ENCODE peak calls at places on chromosomes 5 and 9, in seven cellular contexts. One of them, this sample, is unnamed.

GRCh38 chr5:79552984-79553383 is 39.0 kb upstream of the HOMER1 start:
- DNase-seq in GM06990: no peak
- DNase-seq in AG08396: no peak
- DNase-seq in left cardiac atrium: no peak
- DNase-seq in NCI-H510A: no peak
- DNase-seq in activated naive CD4-positive, alpha-beta T cell: no peak
- DNase-seq in globus pallidus: no peak
- DNase-seq in this sample: no peak

GRCh38 chr9:133099726-133100517 is 21.1 kb downstream of the RALGDS start:
- DNase-seq in GM06990: no peak
- DNase-seq in AG08396: no peak
- DNase-seq in left cardiac atrium: no peak
- DNase-seq in NCI-H510A: no peak
- DNase-seq in activated naive CD4-positive, alpha-beta T cell: no peak
- DNase-seq in globus pallidus: no peak
- DNase-seq in this sample: no peak

GRCh38 chr5:102453716-102454115 is 45.1 kb downstream of the SLCO6A1 start:
- DNase-seq in GM06990: no peak
- DNase-seq in AG08396: no peak
- DNase-seq in left cardiac atrium: no peak
- DNase-seq in NCI-H510A: no peak
- DNase-seq in activated naive CD4-positive, alpha-beta T cell: no peak
- DNase-seq in globus pallidus: no peak
- DNase-seq in this sample: no peak

GRCh38 chr9:120443489-120443888 is 136.5 kb downstream of the CDK5RAP2 start:
- DNase-seq in GM06990: no peak
- DNase-seq in AG08396: peak; percentile 63
- DNase-seq in left cardiac atrium: no peak
- DNase-seq in NCI-H510A: no peak
- DNase-seq in activated naive CD4-positive, alpha-beta T cell: no peak
- DNase-seq in globus pallidus: no peak
- DNase-seq in this sample: no peak

GRCh38 chr9:70557665-70558419 is 143.4 kb upstream of the KLF9 start:
- DNase-seq in GM06990: peak; percentile 5
- DNase-seq in AG08396: no peak
- DNase-seq in left cardiac atrium: no peak
- DNase-seq in NCI-H510A: no peak
- DNase-seq in activated naive CD4-positive, alpha-beta T cell: no peak
- DNase-seq in globus pallidus: peak; percentile 31
- DNase-seq in this sample: no peak

GRCh38 chr9:13267743-13268142 is 11.7 kb downstream of the MPDZ start:
- DNase-seq in GM06990: no peak
- DNase-seq in AG08396: peak; percentile 40
- DNase-seq in left cardiac atrium: no peak
- DNase-seq in NCI-H510A: no peak
- DNase-seq in activated naive CD4-positive, alpha-beta T cell: no peak
- DNase-seq in globus pallidus: no peak
- DNase-seq in this sample: no peak

GRCh38 chr5:10333154-10334006 is 20.1 kb upstream of the MARCHF6 start:
- DNase-seq in GM06990: peak; percentile 26
- DNase-seq in AG08396: peak; percentile 73
- DNase-seq in left cardiac atrium: peak; percentile 57
- DNase-seq in NCI-H510A: no peak
- DNase-seq in activated naive CD4-positive, alpha-beta T cell: no peak
- DNase-seq in globus pallidus: no peak
- DNase-seq in this sample: peak; percentile 26

GRCh38 chr5:137234973-137235943 is 263.9 kb downstream of the SPOCK1 start:
- DNase-seq in GM06990: no peak
- DNase-seq in AG08396: no peak
- DNase-seq in left cardiac atrium: no peak
- DNase-seq in NCI-H510A: no peak
- DNase-seq in activated naive CD4-positive, alpha-beta T cell: no peak
- DNase-seq in globus pallidus: no peak
- DNase-seq in this sample: no peak

GRCh38 chr5:142290574-142291299 is 34.1 kb downstream of the SPRY4 start:
- DNase-seq in GM06990: no peak
- DNase-seq in AG08396: no peak
- DNase-seq in left cardiac atrium: no peak
- DNase-seq in NCI-H510A: peak; percentile 29
- DNase-seq in activated naive CD4-positive, alpha-beta T cell: no peak
- DNase-seq in globus pallidus: no peak
- DNase-seq in this sample: no peak

GRCh38 chr5:151026674-151027073 is 6.3 kb downstream of the GPX3 start:
- DNase-seq in GM06990: no peak
- DNase-seq in AG08396: no peak
- DNase-seq in left cardiac atrium: peak; percentile 60
- DNase-seq in NCI-H510A: no peak
- DNase-seq in activated naive CD4-positive, alpha-beta T cell: no peak
- DNase-seq in globus pallidus: no peak
- DNase-seq in this sample: no peak

GRCh38 chr9:84667571-84668203 is 1.8 kb upstream of the NTRK2 start:
- DNase-seq in GM06990: peak; percentile 28
- DNase-seq in AG08396: peak; percentile 54
- DNase-seq in left cardiac atrium: peak; percentile 34
- DNase-seq in NCI-H510A: no peak
- DNase-seq in activated naive CD4-positive, alpha-beta T cell: no peak
- DNase-seq in globus pallidus: peak; percentile 56
- DNase-seq in this sample: no peak

GRCh38 chr5:65760504-65761275 is 38.7 kb downstream of the NLN start:
- DNase-seq in GM06990: no peak
- DNase-seq in AG08396: no peak
- DNase-seq in left cardiac atrium: peak; percentile 27
- DNase-seq in NCI-H510A: no peak
- DNase-seq in activated naive CD4-positive, alpha-beta T cell: no peak
- DNase-seq in globus pallidus: peak; percentile 90
- DNase-seq in this sample: peak; percentile 14

GRCh38 chr9:96172797-96173196 is 129.2 kb downstream of the HSD17B3 start:
- DNase-seq in GM06990: no peak
- DNase-seq in AG08396: no peak
- DNase-seq in left cardiac atrium: no peak
- DNase-seq in NCI-H510A: no peak
- DNase-seq in activated naive CD4-positive, alpha-beta T cell: no peak
- DNase-seq in globus pallidus: no peak
- DNase-seq in this sample: no peak

GRCh38 chr5:154647760-154648143 is 107.4 kb upstream of the LARP1 start:
- DNase-seq in GM06990: no peak
- DNase-seq in AG08396: no peak
- DNase-seq in left cardiac atrium: no peak
- DNase-seq in NCI-H510A: no peak
- DNase-seq in activated naive CD4-positive, alpha-beta T cell: no peak
- DNase-seq in globus pallidus: no peak
- DNase-seq in this sample: no peak

GRCh38 chr9:4666042-4666699 is at the start of gene SPATA6L:
- DNase-seq in GM06990: peak; percentile 68
- DNase-seq in AG08396: peak; percentile 61
- DNase-seq in left cardiac atrium: peak; percentile 83
- DNase-seq in NCI-H510A: no peak
- DNase-seq in activated naive CD4-positive, alpha-beta T cell: peak; percentile 12
- DNase-seq in globus pallidus: peak; percentile 58
- DNase-seq in this sample: peak; percentile 46

GRCh38 chr9:122213589-122214413 is 15.0 kb downstream of the LHX6 start:
- DNase-seq in GM06990: peak; percentile 70
- DNase-seq in AG08396: no peak
- DNase-seq in left cardiac atrium: no peak
- DNase-seq in NCI-H510A: peak; percentile 46
- DNase-seq in activated naive CD4-positive, alpha-beta T cell: no peak
- DNase-seq in globus pallidus: no peak
- DNase-seq in this sample: peak; percentile 56

GRCh38 chr9:112093875-112094227 is 81.2 kb downstream of the SUSD1 start:
- DNase-seq in GM06990: no peak
- DNase-seq in AG08396: no peak
- DNase-seq in left cardiac atrium: no peak
- DNase-seq in NCI-H510A: no peak
- DNase-seq in activated naive CD4-positive, alpha-beta T cell: no peak
- DNase-seq in globus pallidus: no peak
- DNase-seq in this sample: no peak

GRCh38 chr5:172264814-172265213 is 18.8 kb downstream of the UBTD2 start:
- DNase-seq in GM06990: no peak
- DNase-seq in AG08396: no peak
- DNase-seq in left cardiac atrium: no peak
- DNase-seq in NCI-H510A: no peak
- DNase-seq in activated naive CD4-positive, alpha-beta T cell: no peak
- DNase-seq in globus pallidus: no peak
- DNase-seq in this sample: no peak

GRCh38 chr5:95901676-95902646 is 59.7 kb downstream of the ELL2 start:
- DNase-seq in GM06990: no peak
- DNase-seq in AG08396: no peak
- DNase-seq in left cardiac atrium: no peak
- DNase-seq in NCI-H510A: no peak
- DNase-seq in activated naive CD4-positive, alpha-beta T cell: no peak
- DNase-seq in globus pallidus: no peak
- DNase-seq in this sample: no peak

GRCh38 chr9:114691046-114691955 is 9.3 kb upstream of the TEX48 start:
- DNase-seq in GM06990: peak; percentile 62
- DNase-seq in AG08396: peak; percentile 80
- DNase-seq in left cardiac atrium: no peak
- DNase-seq in NCI-H510A: no peak
- DNase-seq in activated naive CD4-positive, alpha-beta T cell: peak; percentile 17
- DNase-seq in globus pallidus: no peak
- DNase-seq in this sample: peak; percentile 57

GRCh38 chr9:101362450-101362849 is 22.4 kb downstream of the BAAT start:
- DNase-seq in GM06990: no peak
- DNase-seq in AG08396: no peak
- DNase-seq in left cardiac atrium: no peak
- DNase-seq in NCI-H510A: no peak
- DNase-seq in activated naive CD4-positive, alpha-beta T cell: no peak
- DNase-seq in globus pallidus: no peak
- DNase-seq in this sample: no peak

GRCh38 chr9:133979124-133979920 is 12.8 kb downstream of the VAV2 start:
- DNase-seq in GM06990: peak; percentile 66
- DNase-seq in AG08396: peak; percentile 79
- DNase-seq in left cardiac atrium: peak; percentile 61
- DNase-seq in NCI-H510A: no peak
- DNase-seq in activated naive CD4-positive, alpha-beta T cell: no peak
- DNase-seq in globus pallidus: no peak
- DNase-seq in this sample: no peak

GRCh38 chr9:95937131-95937530 is 61.6 kb downstream of the ERCC6L2 start:
- DNase-seq in GM06990: no peak
- DNase-seq in AG08396: no peak
- DNase-seq in left cardiac atrium: no peak
- DNase-seq in NCI-H510A: no peak
- DNase-seq in activated naive CD4-positive, alpha-beta T cell: no peak
- DNase-seq in globus pallidus: no peak
- DNase-seq in this sample: no peak

GRCh38 chr5:14665949-14666741 is 1.6 kb downstream of the OTULIN start:
- DNase-seq in GM06990: peak; percentile 56
- DNase-seq in AG08396: peak; percentile 26
- DNase-seq in left cardiac atrium: no peak
- DNase-seq in NCI-H510A: peak; percentile 15
- DNase-seq in activated naive CD4-positive, alpha-beta T cell: peak; percentile 5
- DNase-seq in globus pallidus: no peak
- DNase-seq in this sample: peak; percentile 56

GRCh38 chr9:16689352-16689938 is 181.0 kb downstream of the BNC2 start:
- DNase-seq in GM06990: no peak
- DNase-seq in AG08396: no peak
- DNase-seq in left cardiac atrium: peak; percentile 61
- DNase-seq in NCI-H510A: no peak
- DNase-seq in activated naive CD4-positive, alpha-beta T cell: no peak
- DNase-seq in globus pallidus: no peak
- DNase-seq in this sample: no peak

GRCh38 chr9:126298319-126298801 is 28.3 kb upstream of the MVB12B start:
- DNase-seq in GM06990: no peak
- DNase-seq in AG08396: no peak
- DNase-seq in left cardiac atrium: no peak
- DNase-seq in NCI-H510A: no peak
- DNase-seq in activated naive CD4-positive, alpha-beta T cell: no peak
- DNase-seq in globus pallidus: peak; percentile 93
- DNase-seq in this sample: no peak

GRCh38 chr9:129547869-129548570 is 72.9 kb downstream of the C9orf50 start:
- DNase-seq in GM06990: no peak
- DNase-seq in AG08396: no peak
- DNase-seq in left cardiac atrium: no peak
- DNase-seq in NCI-H510A: no peak
- DNase-seq in activated naive CD4-positive, alpha-beta T cell: no peak
- DNase-seq in globus pallidus: no peak
- DNase-seq in this sample: no peak